ENCODE peak calls at places on chromosomes 13 and 19, in five cellular contexts. C is choroid plexus epithelial cell; T is fibroblast of lung; L is nephron progenitor cell; B is activated CD8-positive, alpha-beta T cell treated with anti-CD3 and anti-CD28 coated beads for 36 hours. R is an unnamed sample.

GRCh38 chr13:48539550-48539949 is 6.7 kb upstream of the RCBTB2 start:
- DNase-seq in C (no peak), T (no peak), L (no peak), B (no peak), R (no peak)

GRCh38 chr19:13038306-13039210 is 43.3 kb downstream of the NFIX start:
- DNase-seq in C (no peak), T (no peak), L (no peak), B (no peak), R (no peak)

GRCh38 chr19:35122687-35123551 is 7.3 kb downstream of the FXYD3 start:
- DNase-seq in C (no peak), T (no peak), L (no peak), B (no peak), R (no peak)

GRCh38 chr19:41994521-41994971 is 516 bp upstream of the ATP1A3 start:
- DNase-seq in C (no peak), T (no peak), L (no peak), B (peak), R (no peak)

GRCh38 chr13:40121711-40122110 is 466.2 kb downstream of the COG6 start:
- DNase-seq in C (no peak), T (no peak), L (no peak), B (no peak), R (no peak)

GRCh38 chr19:3441089-3441985 is 39.0 kb downstream of the SMIM24 start:
- DNase-seq in C (no peak), T (no peak), L (no peak), B (no peak), R (no peak)

GRCh38 chr13:48251616-48252081 is 18.6 kb downstream of the ITM2B start:
- DNase-seq in C (no peak), T (peak), L (no peak), B (no peak), R (no peak)

GRCh38 chr19:35083678-35084077 is 31.9 kb upstream of the FXYD3 start:
- DNase-seq in C (no peak), T (no peak), L (no peak), B (no peak), R (no peak)

GRCh38 chr19:16470911-16471811 is 609 bp downstream of the EPS15L1 start:
- DNase-seq in C (peak), T (peak), L (no peak), B (peak), R (peak)

GRCh38 chr19:2477141-2477710 is 1.3 kb downstream of the GADD45B start:
- DNase-seq in C (peak), T (peak), L (peak), B (peak), R (no peak)

GRCh38 chr13:92317066-92317465 is 909.5 kb upstream of the GPC6 start:
- DNase-seq in C (peak), T (peak), L (no peak), B (no peak), R (no peak)

GRCh38 chr19:46435009-46435408 is 6.3 kb upstream of the PNMA8C start:
- DNase-seq in C (no peak), T (no peak), L (no peak), B (no peak), R (no peak)

GRCh38 chr19:55552620-55553019 is 7.3 kb upstream of the SBK3 start:
- DNase-seq in C (peak), T (peak), L (no peak), B (no peak), R (no peak)

GRCh38 chr19:10769533-10770491 is 51.9 kb downstream of the DNM2 start:
- DNase-seq in C (peak), T (no peak), L (peak), B (peak), R (no peak)

GRCh38 chr19:34961775-34962174 is 2.3 kb downstream of the ZNF792 start:
- DNase-seq in C (no peak), T (no peak), L (no peak), B (no peak), R (no peak)

GRCh38 chr19:47280183-47280797 is 5.6 kb downstream of the INAFM1 start:
- DNase-seq in C (peak), T (no peak), L (peak), B (peak), R (no peak)

GRCh38 chr13:81171065-81171647 is 830.2 kb upstream of the SPRY2 start:
- DNase-seq in C (peak), T (peak), L (no peak), B (no peak), R (no peak)

GRCh38 chr13:93951153-93951552 is 528.3 kb downstream of the DCT start:
- DNase-seq in C (peak), T (no peak), L (no peak), B (no peak), R (no peak)

GRCh38 chr13:40668335-40668734 is 1.9 kb upstream of the FOXO1 start:
- DNase-seq in C (no peak), T (no peak), L (peak), B (peak), R (peak)

GRCh38 chr13:105030851-105031250 is 1504.6 kb downstream of the EFNB2 start:
- DNase-seq in C (no peak), T (no peak), L (no peak), B (no peak), R (no peak)

GRCh38 chr13:23657056-23657455 is 86.8 kb downstream of the TNFRSF19 start:
- DNase-seq in C (no peak), T (no peak), L (no peak), B (no peak), R (no peak)

GRCh38 chr19:18807861-18808331 is 16.8 kb upstream of the COMP start:
- DNase-seq in C (no peak), T (no peak), L (no peak), B (no peak), R (no peak)

GRCh38 chr19:11044436-11044835 is 44.8 kb upstream of the LDLR start:
- DNase-seq in C (no peak), T (no peak), L (no peak), B (no peak), R (no peak)

DNA sequence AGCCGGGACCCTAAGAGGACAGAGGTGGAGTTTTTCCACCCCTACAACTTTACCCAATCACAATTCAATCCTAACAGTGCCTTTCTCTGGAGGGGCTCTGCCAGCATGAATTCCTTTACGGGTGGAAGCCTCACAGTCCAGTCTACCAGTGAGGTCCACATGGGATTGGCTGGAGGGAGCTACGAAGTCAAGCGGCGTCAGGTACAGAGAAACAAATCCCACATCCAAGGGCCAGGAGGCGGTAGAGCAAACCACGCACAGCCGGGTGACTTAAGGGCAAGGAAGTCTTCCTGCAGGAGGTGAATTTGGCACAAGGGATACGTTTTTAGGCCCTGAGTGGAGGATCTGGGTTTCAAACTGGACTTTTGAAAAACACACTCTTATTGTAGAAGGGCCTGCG is 199.6 kb downstream of the UQCRFS1 start:
- DNase-seq in C (no peak), T (no peak), L (no peak), B (no peak), R (no peak)
- TF ChIP-seq CTCF in C (no peak), T (no peak), L (no peak), B (no peak), R (no peak)

GRCh38 chr19:14322889-14323463 is 58.3 kb upstream of the ADGRE5 start:
- DNase-seq in C (no peak), T (no peak), L (no peak), B (no peak), R (no peak)

GRCh38 chr19:14315433-14315832 is 65.8 kb upstream of the ADGRE5 start:
- DNase-seq in C (peak), T (no peak), L (no peak), B (no peak), R (no peak)

GRCh38 chr19:14317157-14317556 is 64.1 kb upstream of the ADGRE5 start:
- DNase-seq in C (no peak), T (no peak), L (no peak), B (no peak), R (peak)

GRCh38 chr19:14320253-14320652 is 61.0 kb upstream of the ADGRE5 start:
- DNase-seq in C (no peak), T (no peak), L (no peak), B (no peak), R (no peak)

DNA sequence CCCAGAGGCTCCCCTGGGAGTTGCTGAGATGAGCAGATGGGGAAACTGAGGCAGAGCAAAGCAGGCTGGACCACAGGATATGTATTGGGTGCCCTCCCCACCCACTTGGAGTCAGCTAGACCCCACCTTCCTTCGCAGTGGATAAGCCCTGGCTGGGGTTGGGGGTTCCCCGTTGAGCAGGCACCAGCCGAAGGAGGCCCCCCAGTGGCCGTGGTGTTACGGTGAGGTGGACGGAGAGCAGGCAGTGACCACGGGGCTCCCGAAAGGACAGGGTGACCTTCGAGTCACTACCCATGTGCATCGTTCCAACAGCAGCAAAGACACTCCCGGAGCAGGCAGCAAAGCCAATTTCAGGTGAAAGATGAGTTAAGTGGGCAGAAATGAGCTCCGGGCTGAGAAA is 62.4 kb upstream of the ADGRE5 start:
- DNase-seq in C (peak), T (no peak), L (peak), B (peak), R (peak)
- TF ChIP-seq CTCF in C (peak), T (peak), L (peak), B (no peak), R (peak)

GRCh38 chr13:90454002-90454636 is 893.4 kb upstream of the MIR17HG start:
- DNase-seq in C (no peak), T (no peak), L (no peak), B (no peak), R (no peak)

GRCh38 chr13:90461398-90461797 is 886.1 kb upstream of the MIR17HG start:
- DNase-seq in C (no peak), T (no peak), L (no peak), B (no peak), R (no peak)

GRCh38 chr13:90453342-90453741 is 894.1 kb upstream of the MIR17HG start:
- DNase-seq in C (no peak), T (no peak), L (no peak), B (no peak), R (no peak)

DNA sequence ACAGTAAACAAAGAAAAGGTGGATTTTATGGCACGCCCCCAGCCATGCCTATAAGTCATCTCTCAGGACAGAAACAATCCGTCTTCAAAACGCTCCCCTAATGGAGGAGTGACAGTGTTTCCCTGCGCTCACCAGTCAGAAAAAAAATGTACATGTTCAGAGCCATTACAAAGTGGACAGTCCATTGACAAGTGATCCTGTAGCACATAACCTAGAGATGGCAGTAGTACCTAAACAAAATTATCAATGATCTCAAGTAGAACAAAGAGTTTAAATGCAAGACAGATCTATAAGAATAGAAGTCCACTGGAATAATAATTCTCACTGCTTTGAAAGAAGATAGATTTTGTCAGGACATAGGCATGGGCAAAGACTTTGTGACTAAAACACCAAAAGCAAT is 891.6 kb upstream of the MIR17HG start:
- DNase-seq in C (peak), T (peak), L (no peak), B (no peak), R (no peak)
- TF ChIP-seq CTCF in C (peak), T (no peak), L (no peak), B (no peak), R (no peak)

DNA sequence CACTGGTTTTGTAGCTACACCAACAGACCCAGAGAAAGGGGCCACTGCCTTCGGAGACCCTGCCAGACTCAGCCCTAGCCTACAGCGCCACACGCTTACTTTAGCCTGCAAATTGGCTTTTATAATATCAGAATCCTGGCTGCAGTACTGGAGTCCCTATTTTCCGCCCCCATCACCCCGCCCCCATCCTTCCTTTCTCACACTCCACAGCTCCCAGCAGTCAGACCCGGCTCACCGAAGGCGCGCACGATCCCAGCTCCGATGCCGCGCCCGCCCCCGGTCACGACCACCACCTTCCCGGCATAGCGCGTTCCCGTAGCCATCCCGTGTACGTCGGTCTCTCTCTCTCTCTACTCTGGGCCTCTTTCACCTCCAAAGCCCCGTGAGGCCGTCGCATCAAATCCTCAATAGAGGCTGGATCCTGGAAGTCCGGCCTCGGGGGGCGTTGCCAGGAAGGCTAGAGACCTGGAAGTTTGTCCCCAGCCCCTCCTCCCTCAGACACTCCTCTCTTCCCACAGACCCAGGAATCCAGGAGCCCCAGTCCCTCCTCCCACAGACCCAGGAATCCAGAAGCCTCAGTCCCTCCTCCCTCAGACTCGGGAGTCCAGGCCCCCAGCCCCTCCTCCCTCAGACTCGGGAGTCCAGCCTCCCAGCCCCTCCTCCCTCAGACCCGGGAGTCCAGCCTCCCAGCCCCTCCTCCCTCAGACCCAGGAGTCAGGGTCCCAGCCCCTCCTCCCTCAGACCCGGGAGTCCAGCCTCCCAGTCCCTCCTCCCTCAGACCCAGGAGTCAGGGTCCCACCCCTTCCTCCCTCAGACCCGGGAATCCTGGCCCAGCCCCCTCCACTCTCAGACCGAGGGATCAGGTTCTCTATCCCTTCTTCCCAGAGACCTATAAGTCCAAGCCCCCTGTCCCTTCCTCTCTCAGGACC is at the start of gene HSD17B14:
- DNase-seq in C (peak), T (peak), L (peak), B (peak), R (no peak)
- TF ChIP-seq CTCF in C (no peak), T (no peak), L (no peak), B (no peak), R (no peak)

GRCh38 chr19:40217921-40218890 is at the start of gene TTC9B:
- DNase-seq in C (peak), T (no peak), L (peak), B (peak), R (peak)

GRCh38 chr19:40216777-40217026 is 1.5 kb downstream of the TTC9B start:
- DNase-seq in C (no peak), T (no peak), L (no peak), B (peak), R (no peak)

GRCh38 chr19:40214936-40215335 is 3.2 kb downstream of the TTC9B start:
- DNase-seq in C (no peak), T (no peak), L (no peak), B (no peak), R (no peak)

GRCh38 chr19:40216013-40216776 is 2.0 kb downstream of the TTC9B start:
- DNase-seq in C (no peak), T (no peak), L (no peak), B (no peak), R (no peak)

DNA sequence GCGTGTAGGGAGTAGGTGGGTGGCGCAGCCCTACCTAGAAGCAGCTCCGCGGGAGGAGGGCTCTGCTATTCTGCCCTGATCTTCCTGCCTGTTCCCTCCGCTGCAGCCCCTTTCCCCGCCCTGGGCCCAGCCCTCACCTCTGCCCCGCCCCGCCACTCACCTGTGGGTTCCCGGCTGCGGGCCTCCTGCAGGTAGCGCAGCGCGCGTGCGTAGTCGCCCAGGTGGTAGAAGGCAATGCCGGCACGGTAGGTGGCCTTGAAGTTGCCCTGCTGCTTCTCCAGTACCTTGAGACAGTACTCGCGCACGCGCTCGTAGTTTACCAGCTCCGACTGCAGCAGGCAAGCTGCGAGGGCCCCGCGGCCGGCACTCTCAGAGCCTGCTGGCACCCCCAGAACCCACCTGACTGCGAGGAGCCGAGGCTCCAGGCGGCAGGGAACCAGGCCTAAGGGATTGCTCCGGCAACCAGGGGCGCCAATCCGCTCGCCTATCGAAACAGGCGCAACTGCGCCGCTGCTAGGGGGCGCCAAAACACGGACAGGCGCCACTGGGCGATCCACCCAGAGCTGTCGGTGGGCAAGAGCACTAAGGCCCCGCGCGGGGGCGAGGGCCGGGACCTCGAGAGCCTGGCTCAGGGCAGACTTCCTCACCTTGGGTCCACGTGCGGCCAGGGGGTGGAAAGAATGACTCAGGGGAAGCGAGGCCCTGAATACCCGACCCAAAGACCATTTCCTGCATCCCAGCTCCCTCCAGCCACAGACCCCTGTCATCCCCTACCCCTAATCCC is 965 bp downstream of the TTC9B start:
- DNase-seq in C (no peak), T (no peak), L (peak), B (peak), R (no peak)
- TF ChIP-seq CTCF in C (peak), T (peak), L (peak), B (peak), R (peak)

DNA sequence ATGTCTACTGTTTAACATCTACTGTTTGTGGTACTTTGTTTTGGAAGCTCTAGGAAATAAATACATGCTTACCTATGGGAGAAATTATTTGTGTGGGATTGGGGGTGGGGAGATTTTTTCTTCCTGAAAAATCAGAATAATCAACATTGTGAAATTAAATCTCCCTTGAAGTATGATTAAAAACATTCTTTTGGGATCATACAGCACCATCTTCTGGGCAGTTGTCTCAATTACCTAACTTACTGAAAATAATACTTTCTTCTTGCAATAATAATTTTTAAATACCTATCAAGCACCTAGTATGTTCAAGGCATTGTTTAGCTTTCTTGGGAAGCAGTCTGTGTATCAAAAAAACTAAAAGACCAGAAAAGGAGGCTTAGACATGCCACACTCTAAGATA is 576.5 kb upstream of the ARGLU1 start:
- DNase-seq in C (peak), T (peak), L (no peak), B (no peak), R (no peak)
- TF ChIP-seq CTCF in C (no peak), T (no peak), L (no peak), B (no peak), R (no peak)

GRCh38 chr13:45682494-45683008 is 19.6 kb upstream of the CBY2 start:
- DNase-seq in C (no peak), T (no peak), L (no peak), B (no peak), R (no peak)

GRCh38 chr13:45681101-45681500 is 21.0 kb upstream of the CBY2 start:
- DNase-seq in C (no peak), T (peak), L (peak), B (no peak), R (no peak)

GRCh38 chr13:45678282-45678681 is 23.8 kb upstream of the CBY2 start:
- DNase-seq in C (no peak), T (peak), L (no peak), B (no peak), R (no peak)

DNA sequence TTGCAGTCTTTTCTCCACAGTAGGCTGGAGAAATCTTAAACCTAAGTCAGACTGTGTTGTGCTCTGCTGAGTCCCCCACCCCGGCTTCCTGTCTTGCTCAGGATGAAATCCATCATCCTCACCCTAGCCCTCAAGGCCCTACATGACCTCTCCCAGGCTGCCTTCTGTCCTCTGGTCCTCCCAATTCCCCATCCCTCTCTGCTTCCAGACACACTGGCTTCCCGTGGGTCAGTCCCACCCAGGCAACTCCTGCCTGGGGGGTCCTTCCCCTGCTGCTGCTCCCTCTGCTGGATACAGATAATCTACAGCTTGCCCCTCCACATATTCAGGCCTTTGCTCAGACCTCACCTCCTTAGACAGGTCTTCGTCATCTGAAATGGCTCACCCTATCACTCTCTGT is 18.4 kb upstream of the CBY2 start:
- DNase-seq in C (no peak), T (no peak), L (peak), B (no peak), R (no peak)
- TF ChIP-seq CTCF in C (peak), T (no peak), L (peak), B (no peak), R (peak)